ENCODE peak calls at places on chromosomes 5 and 9, in seven cellular contexts. P is A172, Y is SW480, Q is mesothelial cell of epicardium, X is adrenal gland, S is cardiac septum, N is activated T-helper 1 cell treated with Interleukin-2 at 50 U/mL for 16 hours. J is an unnamed sample.

GRCh38 chr5:143592648-143593047 is 189.2 kb upstream of the NR3C1 start:
- DNase-seq in P (peak; percentile 23), Y (no peak), Q (no peak), X (no peak), S (no peak), N (no peak), J (no peak)

GRCh38 chr5:6704361-6704851 is 8.8 kb upstream of the TENT4A start:
- DNase-seq in P (peak; percentile 85), Y (no peak), Q (no peak), X (peak; percentile 71), S (peak; percentile 91), N (no peak), J (peak; percentile 79)

GRCh38 chr5:163540711-163541110 is 35.3 kb downstream of the MAT2B start:
- DNase-seq in P (no peak), Y (no peak), Q (no peak), X (no peak), S (no peak), N (no peak), J (no peak)

GRCh38 chr9:133591116-133591910 is 17.9 kb downstream of the FAM163B start:
- DNase-seq in P (no peak), Y (no peak), Q (no peak), X (no peak), S (no peak), N (no peak), J (no peak)

GRCh38 chr9:111429175-111429574 is 55.0 kb downstream of the ECPAS start:
- DNase-seq in P (no peak), Y (no peak), Q (no peak), X (no peak), S (no peak), N (no peak), J (no peak)

GRCh38 chr5:171288066-171288465 is 21.0 kb upstream of the TLX3 start:
- DNase-seq in P (peak; percentile 31), Y (no peak), Q (no peak), X (no peak), S (no peak), N (no peak), J (no peak)

GRCh38 chr5:111774525-111774924 is 17.5 kb upstream of the NREP start:
- DNase-seq in P (peak; percentile 84), Y (no peak), Q (peak; percentile 56), X (no peak), S (no peak), N (no peak), J (no peak)

GRCh38 chr9:134053941-134054761 is 13.7 kb downstream of the BRD3 start:
- DNase-seq in P (no peak), Y (no peak), Q (no peak), X (no peak), S (peak; percentile 74), N (no peak), J (no peak)

GRCh38 chr9:136782452-136782851 is 8.7 kb upstream of the TMEM141 start:
- DNase-seq in P (no peak), Y (no peak), Q (no peak), X (no peak), S (no peak), N (no peak), J (no peak)

GRCh38 chr9:89518466-89519392 is 20.8 kb upstream of the SEMA4D start:
- DNase-seq in P (no peak), Y (no peak), Q (no peak), X (no peak), S (peak; percentile 67), N (no peak), J (no peak)

GRCh38 chr5:37918420-37918819 is 78.6 kb upstream of the GDNF start:
- DNase-seq in P (no peak), Y (no peak), Q (no peak), X (no peak), S (no peak), N (no peak), J (no peak)

GRCh38 chr9:132824151-132824550 is 53.9 kb downstream of the AK8 start:
- DNase-seq in P (no peak), Y (no peak), Q (no peak), X (no peak), S (no peak), N (no peak), J (no peak)

GRCh38 chr9:97188545-97188944 is 118.9 kb upstream of the CCDC180 start:
- DNase-seq in P (no peak), Y (no peak), Q (no peak), X (no peak), S (no peak), N (no peak), J (no peak)

GRCh38 chr5:10321882-10322281 is 14.2 kb upstream of the CMBL start:
- DNase-seq in P (no peak), Y (no peak), Q (no peak), X (no peak), S (no peak), N (no peak), J (no peak)

GRCh38 chr5:112004867-112005532 is 248.0 kb upstream of the NREP start:
- DNase-seq in P (peak; percentile 14), Y (no peak), Q (no peak), X (no peak), S (no peak), N (no peak), J (no peak)

GRCh38 chr9:97703437-97704326 is 6.5 kb upstream of the XPA start:
- DNase-seq in P (peak; percentile 94), Y (peak; percentile 94), Q (no peak), X (peak; percentile 46), S (no peak), N (peak; percentile 6), J (no peak)

GRCh38 chr9:87656485-87656884 is 69.4 kb upstream of the CTSL start:
- DNase-seq in P (no peak), Y (no peak), Q (no peak), X (no peak), S (no peak), N (no peak), J (peak; percentile 45)

GRCh38 chr9:4986783-4987182 is 1.7 kb downstream of the JAK2 start:
- DNase-seq in P (no peak), Y (no peak), Q (no peak), X (no peak), S (no peak), N (no peak), J (no peak)

GRCh38 chr9:16970321-16970720 is 99.9 kb upstream of the BNC2 start:
- DNase-seq in P (no peak), Y (no peak), Q (no peak), X (no peak), S (no peak), N (no peak), J (no peak)

GRCh38 chr9:21994526-21994995 is at the start of gene CDKN2B-AS1:
- DNase-seq in P (no peak), Y (peak; percentile 86), Q (peak; percentile 77), X (peak; percentile 59), S (no peak), N (no peak), J (no peak)

GRCh38 chr5:124675921-124676846 is 70.3 kb downstream of the ZNF608 start:
- DNase-seq in P (no peak), Y (no peak), Q (no peak), X (no peak), S (no peak), N (no peak), J (no peak)

GRCh38 chr5:174692381-174692780 is 32.0 kb upstream of the MSX2 start:
- DNase-seq in P (no peak), Y (peak; percentile 11), Q (no peak), X (no peak), S (no peak), N (no peak), J (no peak)

GRCh38 chr5:147339313-147339712 is 104.5 kb downstream of the STK32A start:
- DNase-seq in P (no peak), Y (no peak), Q (no peak), X (no peak), S (no peak), N (no peak), J (no peak)

GRCh38 chr5:111075520-111075919 is 4.0 kb downstream of the TSLP start:
- DNase-seq in P (peak; percentile 37), Y (peak; percentile 18), Q (no peak), X (no peak), S (no peak), N (no peak), J (no peak)

GRCh38 chr5:71862661-71863060 is 143.6 kb downstream of the CARTPT start:
- DNase-seq in P (no peak), Y (no peak), Q (no peak), X (no peak), S (no peak), N (no peak), J (no peak)

GRCh38 chr5:119943148-119943547 is 313.8 kb downstream of the FAM170A start:
- DNase-seq in P (peak; percentile 23), Y (no peak), Q (no peak), X (no peak), S (no peak), N (no peak), J (no peak)

GRCh38 chr5:67306997-67307580 is 110.5 kb upstream of the CD180 start:
- DNase-seq in P (peak; percentile 11), Y (no peak), Q (no peak), X (no peak), S (no peak), N (no peak), J (no peak)

GRCh38 chr5:160083012-160083436 is 36.2 kb downstream of the PWWP2A start:
- DNase-seq in P (peak; percentile 93), Y (peak; percentile 20), Q (no peak), X (no peak), S (no peak), N (no peak), J (no peak)

GRCh38 chr9:137669261-137669672 is 50.5 kb downstream of the EHMT1 start:
- DNase-seq in P (no peak), Y (no peak), Q (no peak), X (no peak), S (no peak), N (no peak), J (peak; percentile 80)

GRCh38 chr9:105376893-105377292 is 70.9 kb upstream of the FSD1L start:
- DNase-seq in P (no peak), Y (no peak), Q (no peak), X (no peak), S (no peak), N (no peak), J (no peak)

GRCh38 chr9:138074516-138074915 is 196.9 kb downstream of the CACNA1B start:
- DNase-seq in P (no peak), Y (no peak), Q (no peak), X (no peak), S (peak; percentile 53), N (no peak), J (peak; percentile 67)

GRCh38 chr9:37929441-37929895 is 25.5 kb upstream of the SLC25A51 start:
- DNase-seq in P (no peak), Y (peak; percentile 65), Q (no peak), X (no peak), S (no peak), N (no peak), J (no peak)

GRCh38 chr9:132555528-132555927 is 26.9 kb upstream of the BARHL1 start:
- DNase-seq in P (no peak), Y (no peak), Q (no peak), X (no peak), S (no peak), N (no peak), J (no peak)

J was measured in coronary artery.